ENCODE peak calls at places on chromosomes 11 and 22, in four cellular contexts. T, K, Q and E are unnamed samples.

GRCh38 chr11:7596975-7597391 is 76.3 kb downstream of the CYB5R2 start:
- DNase-seq in T (no peak), K (no peak), Q (no peak), E (no peak)

GRCh38 chr11:43905788-43906187 is 25.2 kb downstream of the ALKBH3 start:
- DNase-seq in T (no peak), K (no peak), Q (no peak), E (no peak)

GRCh38 chr11:118522571-118523072 is 4.7 kb upstream of the TTC36 start:
- DNase-seq in T (no peak), K (no peak), Q (no peak), E (peak)

GRCh38 chr11:132895340-132895739 is 637.0 kb downstream of the OPCML start:
- DNase-seq in T (no peak), K (no peak), Q (no peak), E (no peak)

GRCh38 chr11:93484716-93485115 is 58.5 kb downstream of the SMCO4 start:
- DNase-seq in T (no peak), K (no peak), Q (no peak), E (peak)

GRCh38 chr11:106088896-106089295 is 11.4 kb downstream of the AASDHPPT start:
- DNase-seq in T (no peak), K (no peak), Q (no peak), E (no peak)

GRCh38 chr11:106091480-106092123 is 14.1 kb downstream of the AASDHPPT start:
- DNase-seq in T (no peak), K (peak), Q (no peak), E (no peak)

GRCh38 chr11:120183701-120184141 is 27.1 kb upstream of the OAF start:
- DNase-seq in T (no peak), K (no peak), Q (no peak), E (no peak)

GRCh38 chr11:12546660-12547059 is 127.6 kb upstream of the TEAD1 start:
- DNase-seq in T (no peak), K (no peak), Q (no peak), E (no peak)

GRCh38 chr22:38201718-38202436 is at the start of gene MAFF:
- DNase-seq in T (peak), K (peak), Q (peak), E (peak)

GRCh38 chr11:46594383-46594718 is 528 bp upstream of the AMBRA1 start:
- DNase-seq in T (no peak), K (no peak), Q (no peak), E (no peak)

GRCh38 chr11:68798221-68798813 is 43.4 kb downstream of the CPT1A start:
- DNase-seq in T (peak), K (peak), Q (no peak), E (peak)